ENCODE peak calls at places on chromosomes 2 and 18, in four cellular contexts. One of them, this sample, is unnamed. For H3K36me3, the result is how much of the 10 kb centered on the place peaks cover.

GRCh38 chr2:214774108-214774507 is 35.4 kb downstream of the BARD1 start:
- DNase-seq in bronchial epithelial cell: peak
- DNase-seq in GM06990: no peak
- DNase-seq in neural progenitor cell: no peak
- DNase-seq in this sample: no peak

GRCh38 chr2:30030361-30030760 is 109.0 kb upstream of the ALK start:
- DNase-seq in bronchial epithelial cell: peak
- DNase-seq in GM06990: no peak
- DNase-seq in neural progenitor cell: no peak
- DNase-seq in this sample: no peak

GRCh38 chr18:77047803-77048419 is 84.7 kb downstream of the MBP start:
- DNase-seq in bronchial epithelial cell: no peak
- DNase-seq in GM06990: no peak
- DNase-seq in neural progenitor cell: no peak
- DNase-seq in this sample: no peak

GRCh38 chr2:45905643-45905969 is 254.1 kb downstream of the PRKCE start:
- DNase-seq in bronchial epithelial cell: no peak
- DNase-seq in GM06990: no peak
- DNase-seq in neural progenitor cell: no peak
- DNase-seq in this sample: no peak

GRCh38 chr2:213161759-213162514 is 10.5 kb upstream of the IKZF2 start:
- DNase-seq in bronchial epithelial cell: peak
- DNase-seq in GM06990: no peak
- DNase-seq in neural progenitor cell: no peak
- DNase-seq in this sample: no peak

GRCh38 chr2:144943986-144944385 is 424.1 kb upstream of the ZEB2 start:
- DNase-seq in bronchial epithelial cell: peak
- DNase-seq in GM06990: no peak
- DNase-seq in neural progenitor cell: no peak
- DNase-seq in this sample: no peak

GRCh38 chr2:344811-345210 is 56.9 kb upstream of the ALKAL2 start:
- DNase-seq in bronchial epithelial cell: no peak
- DNase-seq in GM06990: no peak
- DNase-seq in neural progenitor cell: no peak
- DNase-seq in this sample: no peak

GRCh38 chr18:62438876-62439275 is 83.9 kb upstream of the ZCCHC2 start:
- DNase-seq in bronchial epithelial cell: no peak
- DNase-seq in GM06990: no peak
- DNase-seq in neural progenitor cell: no peak
- DNase-seq in this sample: no peak

GRCh38 chr18:3593381-3593903 is 143.5 kb downstream of the TGIF1 start:
- DNase-seq in bronchial epithelial cell: peak
- DNase-seq in GM06990: no peak
- DNase-seq in neural progenitor cell: peak
- DNase-seq in this sample: peak

GRCh38 chr2:219128401-219128800 is 32.2 kb downstream of the NHEJ1 start:
- DNase-seq in bronchial epithelial cell: no peak
- DNase-seq in GM06990: no peak
- DNase-seq in neural progenitor cell: no peak
- DNase-seq in this sample: no peak

GRCh38 chr18:7955175-7955574 is 388.1 kb downstream of the PTPRM start:
- DNase-seq in bronchial epithelial cell: no peak
- DNase-seq in GM06990: no peak
- DNase-seq in neural progenitor cell: no peak
- DNase-seq in this sample: no peak

GRCh38 chr2:214035921-214036320 is 374.9 kb upstream of the VWC2L start:
- DNase-seq in bronchial epithelial cell: no peak
- DNase-seq in GM06990: no peak
- DNase-seq in neural progenitor cell: no peak
- DNase-seq in this sample: no peak

GRCh38 chr2:134900151-134900550 is 18.5 kb upstream of the CCNT2 start:
- DNase-seq in bronchial epithelial cell: peak
- DNase-seq in GM06990: no peak
- DNase-seq in neural progenitor cell: no peak
- DNase-seq in this sample: no peak

GRCh38 chr2:222142027-222142426 is 156.8 kb downstream of the PAX3 start:
- DNase-seq in bronchial epithelial cell: peak
- DNase-seq in GM06990: no peak
- DNase-seq in neural progenitor cell: no peak
- DNase-seq in this sample: no peak

GRCh38 chr18:34222396-34223163 is 2.1 kb downstream of the NOL4 start:
- DNase-seq in bronchial epithelial cell: peak
- DNase-seq in GM06990: peak
- DNase-seq in neural progenitor cell: peak
- DNase-seq in this sample: peak

GRCh38 chr2:108536133-108536780 is 2.0 kb downstream of the LIMS1 start:
- DNase-seq in bronchial epithelial cell: peak
- DNase-seq in GM06990: no peak
- DNase-seq in neural progenitor cell: no peak
- DNase-seq in this sample: no peak

GRCh38 chr18:2845175-2845574 is 1.6 kb upstream of the EMILIN2 start:
- DNase-seq in bronchial epithelial cell: no peak
- DNase-seq in GM06990: no peak
- DNase-seq in neural progenitor cell: no peak
- DNase-seq in this sample: no peak

GRCh38 chr18:77300579-77300978 is 50.9 kb downstream of the GALR1 start:
- DNase-seq in bronchial epithelial cell: no peak
- DNase-seq in GM06990: no peak
- DNase-seq in neural progenitor cell: no peak
- DNase-seq in this sample: no peak

GRCh38 chr2:232890896-232891601 is 21.0 kb downstream of the SNORC start:
- DNase-seq in bronchial epithelial cell: peak
- DNase-seq in GM06990: no peak
- DNase-seq in neural progenitor cell: peak
- DNase-seq in this sample: no peak

GRCh38 chr18:37395138-37395537 is 170.5 kb downstream of the CELF4 start:
- DNase-seq in bronchial epithelial cell: no peak
- DNase-seq in GM06990: no peak
- DNase-seq in neural progenitor cell: no peak
- DNase-seq in this sample: no peak

GRCh38 chr18:8771930-8772329 is 66.6 kb downstream of the MTCL1 start:
- DNase-seq in bronchial epithelial cell: no peak
- DNase-seq in GM06990: no peak
- DNase-seq in neural progenitor cell: no peak
- DNase-seq in this sample: peak

GRCh38 chr2:7992612-7993596 is 689.0 kb upstream of the ID2 start:
- DNase-seq in bronchial epithelial cell: peak
- DNase-seq in GM06990: no peak
- DNase-seq in neural progenitor cell: no peak
- DNase-seq in this sample: no peak

GRCh38 chr2:197946562-197946961 is 142.2 kb downstream of the PLCL1 start:
- DNase-seq in bronchial epithelial cell: peak
- DNase-seq in GM06990: no peak
- DNase-seq in neural progenitor cell: peak
- DNase-seq in this sample: no peak

GRCh38 chr2:2010266-2010665 is 266.0 kb upstream of the PXDN start:
- DNase-seq in bronchial epithelial cell: no peak
- DNase-seq in GM06990: no peak
- DNase-seq in neural progenitor cell: no peak
- DNase-seq in this sample: no peak

GRCh38 chr2:147904051-147904450 is 59.2 kb downstream of the ACVR2A start:
- DNase-seq in bronchial epithelial cell: peak
- DNase-seq in GM06990: no peak
- DNase-seq in neural progenitor cell: no peak
- DNase-seq in this sample: no peak

GRCh38 chr2:149732001-149732685 is 144.6 kb upstream of the MMADHC start:
- DNase-seq in bronchial epithelial cell: peak
- DNase-seq in GM06990: no peak
- DNase-seq in neural progenitor cell: no peak
- DNase-seq in this sample: peak

GRCh38 chr2:60364441-60364840 is 189.0 kb downstream of the BCL11A start:
- DNase-seq in bronchial epithelial cell: no peak
- DNase-seq in GM06990: no peak
- DNase-seq in neural progenitor cell: no peak
- DNase-seq in this sample: no peak

GRCh38 chr2:235876099-235876679 is 292.0 kb downstream of the GBX2 start:
- DNase-seq in bronchial epithelial cell: no peak
- DNase-seq in GM06990: no peak
- DNase-seq in neural progenitor cell: no peak
- DNase-seq in this sample: no peak

DNA sequence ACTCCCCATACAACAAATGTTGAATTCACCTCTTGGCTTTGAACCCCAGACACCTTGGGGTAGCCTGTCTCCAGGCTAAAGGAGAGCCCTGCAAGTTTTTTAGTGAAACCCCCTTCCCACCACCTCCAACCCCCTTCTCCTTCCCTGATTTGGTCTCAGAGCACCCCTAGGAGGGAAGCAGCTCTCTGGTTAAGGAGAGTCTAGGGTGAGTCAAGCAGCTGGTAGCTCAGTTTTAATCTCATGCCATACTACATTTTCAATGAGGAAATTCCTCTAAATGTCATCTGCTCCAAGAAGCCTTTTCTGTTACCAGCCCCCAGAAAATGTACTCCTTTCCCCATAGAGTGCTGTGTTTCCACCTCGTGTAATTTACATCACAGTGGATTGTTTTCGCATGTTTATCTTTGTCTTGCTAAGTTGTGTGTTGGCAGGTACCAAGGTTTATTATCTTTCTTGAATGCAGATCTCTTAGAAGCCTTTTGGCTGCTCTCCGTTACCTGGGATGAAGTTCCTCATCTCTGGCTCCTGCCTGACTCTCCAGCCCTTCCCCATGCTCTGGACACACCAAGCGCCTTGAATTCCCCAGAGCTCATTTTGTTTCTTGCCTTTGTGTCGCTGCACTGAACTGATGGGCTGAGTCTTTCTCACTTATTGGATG is 82.2 kb downstream of the ASAP2 start:
- DNase-seq in bronchial epithelial cell: peak
- DNase-seq in GM06990: no peak
- DNase-seq in neural progenitor cell: no peak
- DNase-seq in this sample: no peak
- H3K4me3 ChIP-seq in bronchial epithelial cell: no peak
- H3K4me3 ChIP-seq in GM06990: no peak
- H3K4me3 ChIP-seq in neural progenitor cell: no peak
- H3K4me3 ChIP-seq in this sample: no peak

GRCh38 chr2:54668711-54669110 is 54.8 kb upstream of the EML6 start:
- DNase-seq in bronchial epithelial cell: no peak
- DNase-seq in GM06990: no peak
- DNase-seq in neural progenitor cell: no peak
- DNase-seq in this sample: no peak

GRCh38 chr2:54666131-54666637 is 57.3 kb upstream of the EML6 start:
- DNase-seq in bronchial epithelial cell: no peak
- DNase-seq in GM06990: no peak
- DNase-seq in neural progenitor cell: no peak
- DNase-seq in this sample: peak

GRCh38 chr2:54665436-54665856 is 58.0 kb upstream of the EML6 start:
- DNase-seq in bronchial epithelial cell: peak
- DNase-seq in GM06990: no peak
- DNase-seq in neural progenitor cell: peak
- DNase-seq in this sample: no peak

GRCh38 chr2:54667726-54668650 is 55.5 kb upstream of the EML6 start:
- DNase-seq in bronchial epithelial cell: no peak
- DNase-seq in GM06990: no peak
- DNase-seq in neural progenitor cell: no peak
- DNase-seq in this sample: no peak

GRCh38 chr2:54666741-54667639 is 56.5 kb upstream of the EML6 start:
- DNase-seq in bronchial epithelial cell: no peak
- DNase-seq in GM06990: no peak
- DNase-seq in neural progenitor cell: no peak
- DNase-seq in this sample: peak
- H3K36me3 ChIP-seq in bronchial epithelial cell: under half
- H3K36me3 ChIP-seq in GM06990: under half
- H3K36me3 ChIP-seq in neural progenitor cell: under half
- H3K36me3 ChIP-seq in this sample: under half

GRCh38 chr2:231613054-231613654 is 20.5 kb downstream of the TEX44 start:
- DNase-seq in bronchial epithelial cell: peak
- DNase-seq in GM06990: no peak
- DNase-seq in neural progenitor cell: no peak
- DNase-seq in this sample: peak

GRCh38 chr2:231614559-231615057 is 21.9 kb downstream of the TEX44 start:
- DNase-seq in bronchial epithelial cell: no peak
- DNase-seq in GM06990: peak
- DNase-seq in neural progenitor cell: no peak
- DNase-seq in this sample: no peak

GRCh38 chr2:231613655-231614558 is 21.2 kb downstream of the TEX44 start:
- DNase-seq in bronchial epithelial cell: peak
- DNase-seq in GM06990: peak
- DNase-seq in neural progenitor cell: peak
- DNase-seq in this sample: peak

GRCh38 chr2:231617059-231617926 is 24.6 kb downstream of the TEX44 start:
- DNase-seq in bronchial epithelial cell: peak
- DNase-seq in GM06990: no peak
- DNase-seq in neural progenitor cell: no peak
- DNase-seq in this sample: no peak

DNA sequence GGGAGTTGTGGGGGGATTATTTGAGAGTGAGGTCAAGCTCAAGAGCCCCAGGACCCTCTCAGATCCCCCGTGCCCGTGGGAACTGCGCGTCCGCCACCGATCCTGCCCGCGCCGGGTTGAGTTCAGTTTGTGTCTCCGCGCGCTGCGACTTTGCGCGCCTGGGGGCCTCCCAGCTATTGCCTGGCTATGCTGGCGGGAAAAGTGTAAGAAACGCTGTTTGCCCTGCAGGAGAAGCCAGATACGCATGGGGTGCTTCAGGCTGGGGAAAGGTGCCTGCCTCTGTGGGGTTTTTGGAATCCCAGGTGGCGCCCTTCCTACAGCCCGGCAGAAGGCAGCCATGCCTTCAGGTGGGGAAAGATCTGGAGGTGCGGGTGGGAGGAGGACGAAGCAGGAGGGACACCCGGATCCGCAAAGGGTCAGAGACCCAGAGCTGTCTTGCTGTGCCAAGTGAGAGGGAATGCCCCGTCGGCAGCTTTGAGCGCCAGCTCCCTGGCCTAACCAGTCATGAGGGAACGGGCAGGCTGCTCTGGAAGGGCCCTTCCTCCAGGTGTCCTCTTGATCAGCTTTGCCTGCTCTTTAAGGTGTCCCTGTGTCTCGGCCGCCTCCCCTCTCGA is 22.5 kb downstream of the TEX44 start:
- DNase-seq in bronchial epithelial cell: no peak
- DNase-seq in GM06990: no peak
- DNase-seq in neural progenitor cell: peak
- DNase-seq in this sample: no peak
- H3K4me3 ChIP-seq in bronchial epithelial cell: peak
- H3K4me3 ChIP-seq in GM06990: peak
- H3K4me3 ChIP-seq in neural progenitor cell: peak
- H3K4me3 ChIP-seq in this sample: peak

DNA sequence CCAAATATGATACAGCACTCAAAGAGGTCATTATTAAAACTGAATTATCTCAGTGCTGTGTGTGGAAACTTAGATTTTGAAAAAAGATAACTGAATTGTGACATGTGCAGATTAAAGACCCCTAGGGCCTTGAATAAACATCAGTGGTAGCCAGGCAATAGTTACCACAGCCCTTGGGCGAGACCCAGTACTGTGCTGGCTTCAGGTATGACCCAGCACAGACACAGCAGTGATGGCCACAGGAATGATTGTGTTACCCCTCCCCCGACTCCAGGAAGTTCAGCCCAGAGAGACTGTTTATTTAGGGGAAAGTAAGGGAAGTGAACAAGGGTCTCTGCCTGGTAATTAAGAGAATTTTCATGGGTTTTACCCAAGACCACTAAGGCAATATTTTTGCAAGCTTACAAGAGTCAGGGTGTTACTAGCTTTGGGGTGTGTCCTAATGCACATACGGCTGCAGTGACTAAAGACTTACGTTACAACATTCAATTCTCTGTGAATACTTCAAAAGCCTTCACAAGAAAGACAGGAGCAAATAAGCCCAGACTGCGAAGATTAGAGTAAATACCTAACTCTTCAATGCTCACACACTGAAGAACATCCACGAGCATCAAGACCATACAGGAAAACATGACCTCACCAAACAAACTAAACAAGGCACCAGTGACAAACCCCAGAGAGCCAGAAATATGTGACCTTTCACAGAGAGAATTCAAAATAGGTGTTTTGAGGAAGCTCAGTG is 28.2 kb upstream of the ITGAV start:
- DNase-seq in bronchial epithelial cell: peak
- DNase-seq in GM06990: no peak
- DNase-seq in neural progenitor cell: no peak
- DNase-seq in this sample: no peak
- H3K36me3 ChIP-seq in bronchial epithelial cell: under half
- H3K36me3 ChIP-seq in GM06990: under half
- H3K36me3 ChIP-seq in neural progenitor cell: under half
- H3K36me3 ChIP-seq in this sample: under half